ENCODE peak calls at places on chromosomes 16 and 17, in six cellular contexts. O is progenitor cell of endocrine pancreas, Y is sciatic nerve, D is germinal center, M is NCI-H187 treated with DMSO at 0.1 percent for 48 hours, A is brain microvascular endothelial cell. K is an unnamed sample.

GRCh38 chr17:28760987-28761562 is 17.3 kb downstream of the TRAF4 start:
- DNase-seq in O (no peak), Y (peak; percentile 69), D (no peak), M (no peak), A (peak; percentile 68), K (no peak)

GRCh38 chr17:16920628-16921020 is 51.3 kb downstream of the TNFRSF13B start:
- DNase-seq in O (no peak), Y (no peak), D (no peak), M (no peak), A (no peak), K (no peak)

GRCh38 chr16:72001180-72001890 is 1.1 kb upstream of the PKD1L3 start:
- DNase-seq in O (no peak), Y (no peak), D (no peak), M (no peak), A (no peak), K (no peak)

GRCh38 chr16:3059723-3060242 is 5.7 kb upstream of the IL32 start:
- DNase-seq in O (no peak), Y (no peak), D (no peak), M (no peak), A (no peak), K (no peak)

GRCh38 chr17:49471089-49471683 is 23.9 kb upstream of the NGFR start:
- DNase-seq in O (no peak), Y (no peak), D (no peak), M (no peak), A (no peak), K (no peak)

GRCh38 chr16:57106767-57107166 is 14.4 kb downstream of the CPNE2 start:
- DNase-seq in O (no peak), Y (no peak), D (no peak), M (no peak), A (no peak), K (no peak)

GRCh38 chr17:69179227-69179952 is 37.7 kb upstream of the ABCA6 start:
- DNase-seq in O (no peak), Y (peak; percentile 59), D (peak; percentile 14), M (no peak), A (peak; percentile 52), K (no peak)

GRCh38 chr17:69654981-69655581 is 240.6 kb downstream of the MAP2K6 start:
- DNase-seq in O (no peak), Y (no peak), D (peak; percentile 3), M (peak; percentile 42), A (peak; percentile 66), K (no peak)

GRCh38 chr17:80592243-80592642 is 47.6 kb downstream of the RPTOR start:
- DNase-seq in O (no peak), Y (no peak), D (no peak), M (no peak), A (no peak), K (no peak)

GRCh38 chr17:36534117-36534880 is at the start of gene MYO19:
- DNase-seq in O (peak; percentile 60), Y (peak; percentile 78), D (peak; percentile 68), M (peak; percentile 54), A (peak; percentile 33), K (peak; percentile 72)

GRCh38 chr17:74408262-74408661 is 23.6 kb upstream of the GPRC5C start:
- DNase-seq in O (no peak), Y (no peak), D (no peak), M (no peak), A (peak; percentile 11), K (no peak)

GRCh38 chr16:86854058-86854621 is 275.8 kb downstream of the FOXL1 start:
- DNase-seq in O (no peak), Y (no peak), D (no peak), M (no peak), A (no peak), K (no peak)

GRCh38 chr17:29617481-29618271 is 5.0 kb downstream of the CORO6 start:
- DNase-seq in O (no peak), Y (peak; percentile 89), D (peak; percentile 86), M (no peak), A (peak; percentile 63), K (peak; percentile 85)

GRCh38 chr16:82761858-82762257 is 135.1 kb downstream of the CDH13 start:
- DNase-seq in O (no peak), Y (no peak), D (no peak), M (no peak), A (no peak), K (no peak)

GRCh38 chr16:56262148-56262878 is 71.0 kb downstream of the GNAO1 start:
- DNase-seq in O (no peak), Y (peak; percentile 47), D (no peak), M (no peak), A (no peak), K (no peak)

GRCh38 chr17:49957350-49957749 is 11.6 kb upstream of the DLX4 start:
- DNase-seq in O (no peak), Y (no peak), D (no peak), M (no peak), A (no peak), K (no peak)

GRCh38 chr16:1615761-1616160 is 3.6 kb downstream of the CRAMP1 start:
- DNase-seq in O (no peak), Y (no peak), D (no peak), M (no peak), A (no peak), K (no peak)

GRCh38 chr16:5884339-5884738 is 786.7 kb upstream of the EEF2KMT start:
- DNase-seq in O (no peak), Y (no peak), D (no peak), M (no peak), A (no peak), K (no peak)

GRCh38 chr16:71441348-71441781 is 489 bp downstream of the TLE7 start:
- DNase-seq in O (no peak), Y (no peak), D (peak; percentile 26), M (no peak), A (no peak), K (no peak)

GRCh38 chr17:82230627-82231311 is 1.9 kb downstream of the SLC16A3 start:
- DNase-seq in O (peak; percentile 53), Y (peak; percentile 94), D (peak; percentile 57), M (no peak), A (peak; percentile 64), K (peak; percentile 86)

GRCh38 chr17:50560931-50561750 is 626 bp downstream of the CACNA1G start:
- DNase-seq in O (no peak), Y (no peak), D (peak; percentile 64), M (no peak), A (no peak), K (peak; percentile 54)

GRCh38 chr16:9139965-9140364 is 48.5 kb downstream of the HAPSTR1 start:
- DNase-seq in O (no peak), Y (no peak), D (no peak), M (no peak), A (peak; percentile 25), K (peak; percentile 51)

GRCh38 chr17:17849863-17850373 is 13.1 kb upstream of the SREBF1 start:
- DNase-seq in O (no peak), Y (no peak), D (peak; percentile 58), M (no peak), A (peak; percentile 76), K (peak; percentile 78)

GRCh38 chr16:2467301-2468141 is 3.6 kb upstream of the NTN3 start:
- DNase-seq in O (no peak), Y (peak; percentile 87), D (no peak), M (peak; percentile 50), A (peak; percentile 29), K (peak; percentile 67)

GRCh38 chr16:57349212-57350031 is 9.2 kb upstream of the CCL22 start:
- DNase-seq in O (no peak), Y (no peak), D (peak; percentile 83), M (no peak), A (no peak), K (peak; percentile 83)

GRCh38 chr16:12089492-12090161 is 113.1 kb downstream of the SNX29 start:
- DNase-seq in O (no peak), Y (peak; percentile 58), D (peak; percentile 62), M (no peak), A (peak; percentile 51), K (peak; percentile 55)

GRCh38 chr16:3681206-3681605 is 26.7 kb downstream of the DNASE1 start:
- DNase-seq in O (no peak), Y (no peak), D (no peak), M (no peak), A (no peak), K (no peak)

GRCh38 chr17:67837965-67838364 is 12.7 kb downstream of the BPTF start:
- DNase-seq in O (no peak), Y (no peak), D (no peak), M (no peak), A (no peak), K (no peak)

GRCh38 chr17:2064980-2065785 is 10.3 kb downstream of the HIC1 start:
- DNase-seq in O (no peak), Y (peak; percentile 75), D (peak; percentile 39), M (no peak), A (peak; percentile 77), K (peak; percentile 78)

GRCh38 chr17:45895304-45895968 is 1.1 kb downstream of the MAPT start:
- DNase-seq in O (peak; percentile 16), Y (no peak), D (peak; percentile 41), M (no peak), A (no peak), K (no peak)

GRCh38 chr17:73638556-73638955 is 5.7 kb downstream of the SDK2 start:
- DNase-seq in O (no peak), Y (no peak), D (no peak), M (no peak), A (no peak), K (peak; percentile 6)

GRCh38 chr17:40218006-40218739 is 931 bp upstream of the WIPF2 start:
- DNase-seq in O (no peak), Y (no peak), D (no peak), M (no peak), A (no peak), K (no peak)

GRCh38 chr16:85676466-85676865 is 12.3 kb downstream of the GINS2 start:
- DNase-seq in O (no peak), Y (no peak), D (no peak), M (no peak), A (no peak), K (no peak)